ENCODE peak calls at places on chromosomes 12 and 14, in five cellular contexts. S is H9, Q is neuronal stem cell, I is H1, E is mesenchymal stem cell. F is an unnamed sample.

GRCh38 chr12:49050507-49051372 is 9.9 kb downstream of the KMT2D start:
- DNase-seq in I (no peak), E (no peak), S (no peak), Q (no peak), F (no peak)

GRCh38 chr12:89243786-89244185 is 108.5 kb downstream of the DUSP6 start:
- DNase-seq in I (no peak), E (peak), Q (no peak), S (no peak), F (peak)

GRCh38 chr14:36315159-36315853 is 5.1 kb downstream of the MBIP start:
- DNase-seq in I (no peak), Q (no peak), E (no peak), S (no peak), F (no peak)

GRCh38 chr12:59651230-59651920 is 55.5 kb downstream of the SLC16A7 start:
- DNase-seq in S (no peak), E (peak), Q (no peak), I (no peak), F (peak)

GRCh38 chr14:101408077-101408831 is 153.0 kb upstream of the DIO3 start:
- DNase-seq in Q (no peak), I (no peak), E (no peak), S (no peak), F (no peak)

GRCh38 chr12:116881867-116882507 is 746 bp upstream of the HRK start:
- DNase-seq in Q (no peak), S (no peak), E (no peak), I (no peak), F (no peak)

GRCh38 chr12:89349814-89350213 is 2.5 kb downstream of the DUSP6 start:
- DNase-seq in E (peak), S (peak), Q (no peak), I (no peak), F (no peak)

GRCh38 chr14:71730471-71730870 is 201.8 kb upstream of the RGS6 start:
- DNase-seq in E (no peak), Q (no peak), I (no peak), S (no peak), F (peak)

GRCh38 chr12:121657305-121658008 is 12.0 kb downstream of the MORN3 start:
- DNase-seq in E (no peak), I (no peak), Q (no peak), S (no peak), F (no peak)

DNA sequence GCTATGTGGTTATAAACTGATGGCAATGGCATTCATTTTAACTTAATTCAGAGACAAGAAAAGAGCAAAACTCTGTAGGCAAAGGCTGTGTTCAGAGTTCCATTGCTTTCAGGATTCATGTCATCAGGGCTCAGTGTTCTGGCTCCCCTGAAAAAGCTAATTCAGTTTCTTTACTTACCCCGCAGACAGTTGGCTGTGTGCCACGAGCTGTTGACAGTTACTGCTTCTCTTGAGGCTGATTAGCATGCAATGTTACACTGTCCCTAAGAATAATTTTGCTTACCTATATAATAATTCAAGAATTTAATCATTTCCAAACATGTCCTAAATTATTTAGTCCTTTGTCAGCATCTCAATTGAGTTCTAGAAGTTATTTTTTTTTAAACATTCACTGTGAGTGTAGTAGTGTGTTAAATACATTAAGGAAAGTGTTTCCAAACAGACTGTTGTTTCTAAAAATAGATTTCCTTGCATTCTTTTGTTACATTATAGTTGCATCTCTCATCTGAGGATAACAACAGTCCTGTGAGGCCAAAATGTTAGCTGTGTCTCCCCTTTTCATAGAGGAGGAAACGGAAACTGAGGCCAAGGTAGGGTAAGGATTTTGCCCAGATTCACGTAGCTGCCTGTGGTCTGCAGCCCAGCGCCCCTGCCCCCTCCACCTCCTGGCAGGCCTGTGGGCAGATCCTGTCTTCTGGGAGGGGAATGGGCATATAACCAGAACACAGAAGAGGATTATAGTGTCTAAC is 98.6 kb downstream of the PELI2 start:
- DNase-seq in Q (no peak), I (no peak), E (peak), S (no peak), F (no peak)
- H3K9ac ChIP-seq in Q (peak), I (no peak), E (no peak), S (no peak), F (no peak)

DNA sequence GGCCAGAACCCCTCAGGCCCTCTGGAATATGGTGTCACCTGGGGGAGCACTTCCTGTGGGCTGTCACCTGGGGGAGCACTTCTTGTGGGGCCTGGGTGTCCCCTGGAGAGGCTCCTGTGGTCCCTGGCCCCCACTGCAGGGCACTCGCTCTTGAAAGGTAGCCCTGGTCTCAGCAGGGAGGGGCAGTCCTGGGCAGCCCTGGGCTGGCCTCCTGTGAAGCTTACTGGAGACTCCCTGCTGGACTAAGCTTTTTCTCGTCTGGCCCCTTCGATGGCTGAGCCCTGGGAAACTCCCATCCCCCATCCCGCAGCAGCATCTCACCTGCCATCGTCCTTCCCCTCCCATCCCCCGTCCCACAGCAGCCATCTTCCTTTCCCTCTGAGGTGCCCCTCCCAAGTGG is 17.7 kb downstream of the FBRSL1 start:
- DNase-seq in I (no peak), Q (no peak), S (no peak), E (no peak), F (no peak)
- H2BK12ac ChIP-seq in I (no peak), Q (no peak), S (no peak), E (no peak), F (no peak)

DNA sequence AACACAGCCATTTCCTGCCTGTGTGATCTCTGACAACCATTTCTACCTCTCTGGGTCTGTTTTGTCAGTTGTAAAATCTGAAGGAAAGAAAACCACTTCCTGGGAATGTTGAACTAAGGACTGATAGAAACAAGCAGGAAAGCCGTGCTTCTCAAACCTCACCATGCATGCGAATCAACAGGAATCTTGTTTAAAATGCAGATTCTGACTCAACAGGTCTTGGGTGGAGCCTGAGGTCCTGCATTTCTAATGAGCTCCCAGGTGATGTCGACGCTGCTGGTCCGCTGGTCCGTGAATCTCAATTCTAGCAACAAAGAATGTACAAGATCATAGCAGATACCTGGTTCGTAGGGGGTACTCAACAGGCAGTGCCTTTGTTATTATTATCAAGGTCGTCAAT is 38.0 kb upstream of the GPATCH2L start:
- DNase-seq in S (peak), Q (no peak), E (no peak), I (no peak), F (no peak)
- H3K9ac ChIP-seq in S (no peak), Q (no peak), E (no peak), I (no peak), F (no peak)

GRCh38 chr14:42224053-42224888 is 617.6 kb downstream of the LRFN5 start:
- DNase-seq in Q (peak), E (peak), I (peak), S (peak), F (peak)

GRCh38 chr14:42228611-42229010 is 621.9 kb downstream of the LRFN5 start:
- DNase-seq in I (no peak), E (no peak), S (no peak), Q (no peak), F (no peak)

GRCh38 chr14:42229294-42229693 is 622.6 kb downstream of the LRFN5 start:
- DNase-seq in Q (no peak), E (no peak), S (no peak), I (no peak), F (no peak)

DNA sequence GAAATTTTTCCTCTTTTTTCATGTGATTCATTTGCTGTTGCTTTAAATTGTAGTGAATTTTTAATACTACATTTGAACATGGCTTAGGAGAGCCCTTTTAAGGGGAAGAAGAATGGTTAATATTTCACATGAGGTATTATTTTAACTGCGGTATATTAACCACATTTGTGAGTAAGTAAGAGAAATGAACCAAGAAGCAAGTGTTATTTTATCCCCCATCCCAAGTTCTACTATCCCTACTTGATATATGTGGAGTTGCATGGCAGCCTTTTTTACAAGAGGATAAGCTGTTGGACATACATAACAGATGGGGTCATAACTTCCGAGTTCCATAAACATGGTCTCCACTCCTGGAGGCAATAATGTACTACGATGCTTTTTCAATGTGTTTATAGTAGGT is 623.3 kb downstream of the LRFN5 start:
- DNase-seq in I (no peak), S (no peak), E (no peak), Q (no peak), F (no peak)
- H2BK12ac ChIP-seq in I (no peak), S (no peak), E (no peak), Q (no peak), F (no peak)

GRCh38 chr12:105245291-105245690 is 9.3 kb upstream of the APPL2 start:
- DNase-seq in Q (no peak), E (no peak), I (no peak), S (no peak), F (no peak)
- H3K9ac ChIP-seq in Q (no peak), E (no peak), I (no peak), S (no peak), F (no peak)